ENCODE peak calls at places on chromosomes 5 and 9, in ten cellular contexts. K is mesendoderm; F is fibroblast of mammary gland; G is iPS DF 6.9; P is stimulated activated CD4-positive, alpha-beta T cell treated with anti-CD3 and anti-CD28 coated beads, Interleukin-4, amount 100 ng/mL, for 4 hours; Z is NCI-H2029; L is caudate nucleus; B is neural progenitor cell; Y is astrocyte of the cerebellum; C is astrocyte of the spinal cord. O is an unnamed sample.

GRCh38 chr5:111901303-111901702 is 144.3 kb upstream of the NREP start:
- DNase-seq in K (no peak), F (no peak), G (no peak), P (no peak), Z (no peak), L (no peak), B (no peak), Y (no peak), C (no peak), O (no peak)

GRCh38 chr5:100855295-100855694 is 47.8 kb downstream of the ST8SIA4 start:
- DNase-seq in K (no peak), F (no peak), G (no peak), P (no peak), Z (no peak), L (no peak), B (no peak), Y (no peak), C (no peak), O (no peak)

GRCh38 chr5:16733597-16733996 is 116.8 kb upstream of the RETREG1 start:
- DNase-seq in K (peak; percentile 72), F (no peak), G (no peak), P (no peak), Z (no peak), L (peak; percentile 52), B (peak; percentile 65), Y (no peak), C (no peak), O (no peak)

GRCh38 chr5:72955143-72955767 is 586 bp upstream of the FCHO2 start:
- DNase-seq in K (peak; percentile 74), F (no peak), G (peak; percentile 22), P (no peak), Z (no peak), L (no peak), B (peak; percentile 74), Y (no peak), C (no peak), O (no peak)

GRCh38 chr9:100554935-100555401 is 22.9 kb upstream of the CAVIN4 start:
- DNase-seq in K (no peak), F (peak; percentile 31), G (no peak), P (no peak), Z (no peak), L (no peak), B (no peak), Y (no peak), C (peak; percentile 59), O (no peak)

GRCh38 chr5:151243127-151243526 is 9.9 kb upstream of the GM2A start:
- DNase-seq in K (no peak), F (no peak), G (no peak), P (no peak), Z (no peak), L (no peak), B (no peak), Y (no peak), C (no peak), O (no peak)

GRCh38 chr9:78967557-78968212 is 604.1 kb upstream of the TLE4 start:
- DNase-seq in K (peak; percentile 55), F (no peak), G (no peak), P (no peak), Z (no peak), L (no peak), B (no peak), Y (no peak), C (no peak), O (no peak)

GRCh38 chr5:181223041-181223728 is at the start of gene TRIM41:
- DNase-seq in K (peak; percentile 99), F (peak; percentile 99), G (peak; percentile 94), P (peak; percentile 97), Z (no peak), L (no peak), B (peak; percentile 99), Y (peak; percentile 90), C (peak; percentile 99), O (no peak)

GRCh38 chr5:142141463-142141862 is 32.9 kb downstream of the NDFIP1 start:
- DNase-seq in K (no peak), F (no peak), G (no peak), P (no peak), Z (no peak), L (no peak), B (no peak), Y (no peak), C (no peak), O (no peak)

GRCh38 chr9:98766548-98766947 is 29.8 kb downstream of the ANKS6 start:
- DNase-seq in K (no peak), F (peak; percentile 55), G (no peak), P (no peak), Z (no peak), L (no peak), B (no peak), Y (no peak), C (no peak), O (no peak)

GRCh38 chr9:94639045-94639995 is at the start of gene FBP1:
- DNase-seq in K (peak; percentile 37), F (no peak), G (no peak), P (peak; percentile 34), Z (peak; percentile 31), L (no peak), B (peak; percentile 64), Y (no peak), C (no peak), O (peak; percentile 8)

GRCh38 chr5:149133795-149134777 is 7.2 kb upstream of the ABLIM3 start:
- DNase-seq in K (no peak), F (peak; percentile 97), G (no peak), P (no peak), Z (no peak), L (no peak), B (no peak), Y (peak; percentile 37), C (peak; percentile 88), O (no peak)

GRCh38 chr5:424259-425110 is 18.5 kb upstream of the EXOC3 start:
- DNase-seq in K (no peak), F (peak; percentile 29), G (no peak), P (no peak), Z (no peak), L (no peak), B (no peak), Y (no peak), C (no peak), O (no peak)

GRCh38 chr5:76427481-76428140 is 24.5 kb downstream of the IQGAP2 start:
- DNase-seq in K (peak; percentile 20), F (no peak), G (no peak), P (no peak), Z (no peak), L (no peak), B (no peak), Y (no peak), C (no peak), O (no peak)

GRCh38 chr5:17805426-17805825 is 171.2 kb downstream of the TAF11L14 start:
- DNase-seq in K (no peak), F (no peak), G (no peak), P (no peak), Z (no peak), L (no peak), B (no peak), Y (no peak), C (no peak), O (no peak)

GRCh38 chr5:36156124-36156601 is 4.3 kb downstream of the SKP2 start:
- DNase-seq in K (peak; percentile 75), F (no peak), G (no peak), P (no peak), Z (no peak), L (no peak), B (no peak), Y (no peak), C (no peak), O (no peak)

GRCh38 chr9:89428901-89429890 is 68.7 kb downstream of the SEMA4D start:
- DNase-seq in K (peak; percentile 95), F (no peak), G (peak; percentile 70), P (peak; percentile 65), Z (no peak), L (no peak), B (peak; percentile 46), Y (no peak), C (no peak), O (no peak)

GRCh38 chr9:86734762-86735161 is 212.5 kb downstream of the GAS1 start:
- DNase-seq in K (no peak), F (peak; percentile 89), G (no peak), P (no peak), Z (no peak), L (no peak), B (no peak), Y (no peak), C (peak; percentile 51), O (no peak)

GRCh38 chr9:31776471-31776870 is 608.0 kb upstream of the ACO1 start:
- DNase-seq in K (no peak), F (no peak), G (no peak), P (no peak), Z (peak; percentile 87), L (no peak), B (no peak), Y (peak; percentile 9), C (peak; percentile 6), O (peak; percentile 99)

GRCh38 chr9:121288874-121289553 is 21.1 kb downstream of the GSN start:
- DNase-seq in K (peak; percentile 96), F (no peak), G (no peak), P (no peak), Z (no peak), L (peak; percentile 26), B (peak; percentile 78), Y (no peak), C (peak; percentile 82), O (no peak)

GRCh38 chr5:178590141-178590923 is at the start of gene COL23A1:
- DNase-seq in K (peak; percentile 82), F (peak; percentile 37), G (no peak), P (peak; percentile 39), Z (no peak), L (no peak), B (peak; percentile 90), Y (peak; percentile 23), C (peak; percentile 53), O (no peak)

GRCh38 chr5:2017540-2018389 is 135.0 kb upstream of the IRX4 start:
- DNase-seq in K (peak; percentile 58), F (peak; percentile 30), G (no peak), P (no peak), Z (no peak), L (no peak), B (peak; percentile 50), Y (no peak), C (no peak), O (no peak)

GRCh38 chr5:71807909-71808308 is 88.8 kb downstream of the CARTPT start:
- DNase-seq in K (no peak), F (no peak), G (no peak), P (no peak), Z (no peak), L (no peak), B (no peak), Y (no peak), C (no peak), O (no peak)

GRCh38 chr5:59724482-59725392 is 168.8 kb downstream of the PDE4D start:
- DNase-seq in K (peak; percentile 77), F (peak; percentile 59), G (no peak), P (no peak), Z (peak; percentile 43), L (no peak), B (peak; percentile 72), Y (no peak), C (peak; percentile 39), O (no peak)

GRCh38 chr9:114499528-114499927 is 5.7 kb downstream of the WHRN start:
- DNase-seq in K (no peak), F (no peak), G (no peak), P (no peak), Z (no peak), L (peak; percentile 17), B (peak; percentile 87), Y (no peak), C (no peak), O (no peak)

GRCh38 chr5:116231288-116231687 is 146.5 kb downstream of the COMMD10 start:
- DNase-seq in K (no peak), F (no peak), G (no peak), P (no peak), Z (no peak), L (no peak), B (no peak), Y (no peak), C (no peak), O (no peak)

GRCh38 chr5:1504617-1505016 is 19.1 kb downstream of the LPCAT1 start:
- DNase-seq in K (no peak), F (no peak), G (no peak), P (no peak), Z (no peak), L (no peak), B (no peak), Y (no peak), C (no peak), O (no peak)

GRCh38 chr5:24141046-24141445 is 503.7 kb downstream of the CDH10 start:
- DNase-seq in K (peak; percentile 9), F (peak; percentile 32), G (no peak), P (no peak), Z (no peak), L (no peak), B (peak; percentile 6), Y (no peak), C (peak; percentile 20), O (no peak)